ENCODE peak calls at places on chromosomes 6 and 20, in four cellular contexts. E is thoracic aorta, C is spleen, X is GM13976. R is an unnamed sample.

GRCh38 chr6:5497896-5498578 is 236.7 kb downstream of the FARS2 start:
- DNase-seq in E (no peak), C (no peak), X (no peak), R (no peak)

GRCh38 chr20:63317601-63318291 is 24.8 kb downstream of the COL20A1 start:
- DNase-seq in E (no peak), C (peak), X (no peak), R (peak)

GRCh38 chr6:144122861-144123260 is 27.5 kb upstream of the STX11 start:
- DNase-seq in E (no peak), C (no peak), X (no peak), R (no peak)

GRCh38 chr20:38880952-38881735 is 45.1 kb upstream of the FAM83D start:
- DNase-seq in E (no peak), C (peak), X (no peak), R (peak)

GRCh38 chr6:100216760-100217159 is 222.7 kb upstream of the MCHR2 start:
- DNase-seq in E (no peak), C (no peak), X (no peak), R (no peak)

GRCh38 chr20:9520096-9520495 is 5.7 kb downstream of the LAMP5 start:
- DNase-seq in E (no peak), C (no peak), X (no peak), R (no peak)

GRCh38 chr20:33684533-33685327 is 1.5 kb downstream of the E2F1 start:
- DNase-seq in E (no peak), C (no peak), X (no peak), R (no peak)

GRCh38 chr6:52499026-52499425 is 77.8 kb downstream of the TRAM2 start:
- DNase-seq in E (no peak), C (no peak), X (no peak), R (no peak)

GRCh38 chr6:122649701-122650100 is 39.5 kb downstream of the PKIB start:
- DNase-seq in E (no peak), C (no peak), X (no peak), R (no peak)

GRCh38 chr6:3696525-3696924 is 55.0 kb downstream of the PXDC1 start:
- DNase-seq in E (no peak), C (no peak), X (no peak), R (no peak)

GRCh38 chr6:41646026-41646795 is 7.9 kb downstream of the MDFI start:
- DNase-seq in E (no peak), C (no peak), X (no peak), R (no peak)

GRCh38 chr6:15628499-15629131 is 34.2 kb downstream of the DTNBP1 start:
- DNase-seq in E (no peak), C (no peak), X (no peak), R (no peak)

GRCh38 chr6:166785131-166785530 is 158.1 kb upstream of the RPS6KA2 start:
- DNase-seq in E (no peak), C (no peak), X (no peak), R (no peak)

GRCh38 chr6:5066456-5067093 is 18.6 kb upstream of the PPP1R3G start:
- DNase-seq in E (no peak), C (no peak), X (no peak), R (no peak)

GRCh38 chr20:62900692-62901584 is 25.4 kb downstream of the DIDO1 start:
- DNase-seq in E (no peak), C (no peak), X (no peak), R (no peak)

GRCh38 chr20:31719644-31720485 is 2.8 kb downstream of the BCL2L1 start:
- DNase-seq in E (no peak), C (no peak), X (no peak), R (no peak)

GRCh38 chr20:21522479-21523397 is 8.9 kb upstream of the NKX2-2 start:
- DNase-seq in E (no peak), C (no peak), X (peak), R (no peak)

GRCh38 chr6:42555477-42556457 is 8.1 kb upstream of the UBR2 start:
- DNase-seq in E (no peak), C (no peak), X (no peak), R (no peak)

GRCh38 chr6:63441266-63441956 is 121.6 kb upstream of the LGSN start:
- DNase-seq in E (no peak), C (no peak), X (no peak), R (no peak)

GRCh38 chr20:23357767-23358562 is 4.0 kb upstream of the GZF1 start:
- DNase-seq in E (peak), C (peak), X (peak), R (peak)
- TF ChIP-seq CTCF in E (no peak), C (peak), X (peak), R (no peak)

GRCh38 chr20:54069501-54069971 is 858 bp downstream of the BCAS1 start:
- DNase-seq in E (no peak), C (no peak), X (no peak), R (no peak)

GRCh38 chr20:54065601-54066038 is 4.8 kb downstream of the BCAS1 start:
- DNase-seq in E (no peak), C (no peak), X (no peak), R (no peak)

GRCh38 chr20:54068966-54069365 is 1.4 kb downstream of the BCAS1 start:
- DNase-seq in E (no peak), C (no peak), X (no peak), R (no peak)

GRCh38 chr20:54068495-54068894 is 1.9 kb downstream of the BCAS1 start:
- DNase-seq in E (no peak), C (no peak), X (no peak), R (no peak)

GRCh38 chr20:54067606-54068174 is 2.7 kb downstream of the BCAS1 start:
- DNase-seq in E (no peak), C (no peak), X (no peak), R (no peak)
- TF ChIP-seq CTCF in E (no peak), C (no peak), X (no peak), R (no peak)

GRCh38 chr6:116287668-116288282 is 8.0 kb upstream of the TSPYL1 start:
- DNase-seq in E (no peak), C (no peak), X (no peak), R (no peak)
- TF ChIP-seq CTCF in E (peak), C (peak), X (peak), R (peak)

DNA sequence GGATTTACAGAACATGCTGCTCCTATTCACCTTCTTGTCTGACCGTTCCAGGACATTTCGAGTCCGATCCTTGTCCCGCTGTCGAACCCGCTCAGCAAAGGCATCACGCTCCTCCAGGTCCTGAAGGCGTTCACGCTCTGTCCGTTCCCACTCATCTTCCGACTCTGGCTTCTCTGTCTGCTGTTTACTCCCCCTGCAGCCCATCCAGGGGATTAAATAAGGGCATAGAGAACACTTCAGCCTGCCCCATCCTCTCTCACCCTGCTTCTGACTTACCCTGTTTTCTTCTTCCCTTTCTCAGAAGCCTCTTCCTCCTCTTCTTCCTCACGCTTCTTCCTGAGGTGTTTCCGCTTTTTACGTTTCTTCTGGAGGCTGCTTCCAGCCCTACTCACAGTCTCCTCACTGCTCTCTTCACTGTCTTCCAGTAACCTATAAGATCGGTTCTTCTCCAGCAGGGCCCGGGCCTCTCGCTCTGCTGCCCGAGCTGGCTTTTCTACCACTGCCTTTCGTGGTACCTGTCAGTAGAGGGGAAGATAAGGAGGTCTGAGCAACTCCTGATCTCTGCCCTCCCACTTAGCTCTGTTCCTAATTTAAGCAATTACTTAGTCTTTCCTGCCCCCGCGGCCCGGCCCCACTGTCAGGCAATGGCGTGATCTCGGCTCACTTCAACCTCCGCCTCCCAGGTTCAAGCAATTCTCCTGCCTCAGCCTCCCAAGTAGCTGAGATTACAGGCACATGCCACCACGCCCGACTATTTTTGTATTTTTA is 1.9 kb downstream of the DHX16 start:
- DNase-seq in E (no peak), C (no peak), X (no peak), R (no peak)
- TF ChIP-seq CTCF in E (no peak), C (no peak), X (no peak), R (peak)

GRCh38 chr20:58700823-58701222 is 8.2 kb downstream of the NPEPL1 start:
- DNase-seq in E (no peak), C (peak), X (no peak), R (peak)

GRCh38 chr20:58702161-58702510 is 9.5 kb downstream of the NPEPL1 start:
- DNase-seq in E (no peak), C (peak), X (no peak), R (peak)

GRCh38 chr20:58702859-58703648 is 10.5 kb downstream of the NPEPL1 start:
- DNase-seq in E (no peak), C (peak), X (no peak), R (peak)

GRCh38 chr20:58700121-58700780 is 7.7 kb downstream of the NPEPL1 start:
- DNase-seq in E (no peak), C (peak), X (no peak), R (peak)

DNA sequence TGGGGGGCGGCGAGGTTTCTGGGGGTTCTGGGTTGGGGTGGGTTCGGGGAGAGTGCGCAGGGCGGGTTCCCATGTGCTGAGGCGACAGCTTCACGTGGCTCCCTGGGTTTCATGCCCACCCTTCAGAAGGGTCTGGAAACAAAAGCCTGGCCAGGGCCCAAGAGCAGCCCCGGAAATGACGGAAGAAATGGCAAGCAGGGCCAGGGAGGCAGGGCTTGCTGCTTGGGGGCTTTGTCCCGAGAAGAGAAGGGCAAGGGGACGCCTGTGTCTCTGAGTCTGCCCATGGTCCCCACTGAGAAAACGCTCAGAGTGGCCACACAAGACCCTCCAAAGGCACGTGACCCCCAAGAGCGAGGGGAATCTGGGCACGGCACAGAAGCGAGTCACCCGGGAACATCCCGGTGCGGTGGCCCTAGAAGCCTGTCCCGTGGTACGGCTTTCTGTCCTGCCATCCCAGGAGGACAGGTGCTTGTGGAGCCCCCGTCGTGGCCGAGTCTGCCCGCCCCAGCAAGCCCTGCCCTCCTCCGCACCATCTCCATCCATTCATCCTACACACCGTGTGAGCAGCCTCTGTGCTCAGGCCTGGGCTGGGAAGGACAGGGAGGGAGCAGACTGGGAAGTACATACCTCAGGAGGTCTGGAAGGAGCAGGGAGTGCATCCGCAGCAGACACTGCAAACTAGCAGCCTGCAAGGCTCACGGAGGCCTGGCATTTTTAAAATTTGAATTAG is 9.0 kb downstream of the NPEPL1 start:
- DNase-seq in E (no peak), C (peak), X (no peak), R (peak)
- TF ChIP-seq CTCF in E (no peak), C (no peak), X (no peak), R (no peak)

GRCh38 chr6:106084106-106084963 is 1.8 kb upstream of the PRDM1 start:
- DNase-seq in E (no peak), C (no peak), X (peak), R (no peak)

GRCh38 chr6:106085687-106085983 is 501 bp upstream of the PRDM1 start:
- DNase-seq in E (no peak), C (no peak), X (no peak), R (no peak)

GRCh38 chr6:106084973-106085686 is 1.0 kb upstream of the PRDM1 start:
- DNase-seq in E (no peak), C (no peak), X (no peak), R (no peak)

GRCh38 chr6:106087548-106088325 is 1.6 kb downstream of the PRDM1 start:
- DNase-seq in E (no peak), C (no peak), X (no peak), R (no peak)

DNA sequence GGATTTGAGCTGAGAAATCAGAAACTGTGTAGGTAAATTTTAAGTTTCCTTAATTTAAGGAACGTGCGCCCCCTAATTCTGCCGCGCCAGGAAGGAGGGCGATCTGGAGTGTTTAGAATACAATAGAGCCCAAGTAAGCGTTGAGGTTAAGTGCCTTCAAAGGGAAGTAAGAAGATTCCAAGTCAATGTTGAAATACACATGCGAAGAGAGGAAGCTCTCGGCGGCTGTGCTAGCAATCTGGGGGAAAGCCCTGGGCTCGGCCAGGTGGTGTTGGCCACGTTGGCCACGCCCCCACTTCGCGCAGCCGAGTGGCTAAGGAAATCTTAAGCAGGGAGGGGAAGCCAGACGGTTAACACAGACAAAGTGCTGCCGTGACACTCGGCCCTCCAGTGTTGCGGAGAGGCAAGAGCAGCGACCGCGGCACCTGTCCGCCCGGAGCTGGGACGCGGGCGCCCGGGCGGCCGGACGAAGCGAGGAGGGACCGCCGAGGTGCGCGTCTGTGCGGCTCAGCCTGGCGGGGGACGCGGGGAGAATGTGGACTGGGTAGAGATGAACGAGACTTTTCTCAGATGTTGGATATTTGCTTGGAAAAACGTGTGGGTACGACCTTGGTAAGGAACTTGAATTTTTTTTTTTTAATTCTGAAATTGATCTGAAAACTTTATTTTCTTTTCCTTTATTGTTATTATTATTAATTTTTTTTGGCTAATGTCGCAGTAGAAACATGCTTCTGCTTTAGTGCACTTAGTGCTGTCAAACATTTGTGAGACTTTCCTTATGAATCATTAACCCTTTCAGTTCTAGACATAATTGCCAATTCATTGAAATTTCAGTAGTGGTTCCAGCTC is at the start of gene PRDM1:
- DNase-seq in E (no peak), C (peak), X (peak), R (no peak)
- TF ChIP-seq CTCF in E (no peak), C (peak), X (peak), R (peak)

GRCh38 chr20:1633535-1633934 is 13.7 kb upstream of the SIRPB1 start:
- DNase-seq in E (no peak), C (no peak), X (no peak), R (no peak)

GRCh38 chr20:1637226-1637625 is 17.4 kb upstream of the SIRPB1 start:
- DNase-seq in E (no peak), C (no peak), X (no peak), R (no peak)

GRCh38 chr20:1637755-1638154 is 17.9 kb upstream of the SIRPB1 start:
- DNase-seq in E (no peak), C (no peak), X (no peak), R (no peak)

GRCh38 chr20:1635291-1635979 is 15.6 kb upstream of the SIRPB1 start:
- DNase-seq in E (no peak), C (no peak), X (no peak), R (no peak)

DNA sequence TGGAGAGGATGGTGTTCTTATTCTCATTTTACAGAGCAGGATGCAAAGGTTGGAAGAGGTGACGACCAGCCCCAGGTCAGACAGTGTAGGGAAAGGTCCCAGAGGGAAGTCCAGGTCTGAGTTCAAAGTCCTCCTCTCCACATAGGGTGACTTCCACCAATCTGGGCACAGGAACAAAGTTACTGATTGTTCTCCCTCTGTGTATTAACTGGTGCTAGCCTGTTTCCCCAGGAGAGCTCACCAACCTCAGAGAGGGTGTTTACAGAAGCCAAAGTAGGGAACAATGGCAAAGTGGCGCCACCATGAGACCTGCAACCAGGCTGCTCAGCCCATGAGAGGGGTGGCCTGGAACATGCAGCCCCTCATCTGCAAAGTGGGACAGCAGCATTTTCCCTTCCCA is 16.8 kb upstream of the SIRPB1 start:
- DNase-seq in E (no peak), C (no peak), X (no peak), R (no peak)
- TF ChIP-seq CTCF in E (no peak), C (no peak), X (no peak), R (no peak)

DNA sequence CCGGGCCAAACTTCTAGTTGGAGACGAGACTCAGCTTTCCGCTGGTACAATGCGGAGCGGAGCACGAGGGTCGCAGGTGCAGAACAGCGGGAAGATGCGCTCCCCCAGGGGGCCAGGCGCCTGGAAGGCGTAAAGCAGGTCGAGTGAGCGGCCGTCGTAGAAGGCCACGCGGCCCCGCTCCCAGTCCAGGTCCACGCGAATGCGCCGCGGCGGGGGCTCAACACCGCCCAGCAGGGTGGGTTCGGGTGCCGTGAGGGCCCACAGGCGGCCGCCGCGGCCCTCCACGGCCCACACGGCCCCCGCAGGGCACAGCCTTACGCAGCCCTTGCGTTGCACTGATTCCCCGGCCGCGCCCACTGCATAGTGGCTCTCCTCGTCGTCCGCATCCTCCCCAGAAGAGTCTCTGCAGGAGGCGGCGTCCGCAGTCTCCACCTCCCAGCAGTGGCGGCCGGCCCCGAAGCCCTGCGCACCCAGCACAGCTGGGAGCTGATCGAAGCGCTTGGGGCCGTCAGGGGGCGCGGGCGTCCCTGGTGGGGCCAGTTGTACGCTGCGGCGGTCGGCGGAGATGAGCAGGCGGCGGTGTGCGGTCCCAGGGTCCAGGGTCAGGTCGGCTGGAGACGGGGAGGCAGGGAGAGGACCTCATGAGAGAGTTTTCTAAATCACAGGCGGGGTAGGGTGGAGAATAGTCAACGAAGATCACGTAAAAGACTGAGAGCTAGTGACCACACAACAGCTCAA is 4.3 kb downstream of the PPP1R11 start:
- DNase-seq in E (no peak), C (peak), X (peak), R (no peak)
- TF ChIP-seq CTCF in E (no peak), C (no peak), X (no peak), R (peak)

R was measured in chondrocyte.